ENCODE peak calls at places on chromosomes 13 and 19, in six cellular contexts. One of them, this sample, is unnamed.

GRCh38 chr19:16386619-16387240 is 62.1 kb downstream of the KLF2 start:
- DNase-seq in thoracic aorta: no peak
- DNase-seq in keratinocyte: no peak
- DNase-seq in aorta: no peak
- DNase-seq in testis: peak; percentile 77
- DNase-seq in left ventricle myocardium inferior: peak; percentile 33
- DNase-seq in this sample: peak; percentile 28

GRCh38 chr19:17337675-17338439 is 504 bp downstream of the GTPBP3 start:
- DNase-seq in thoracic aorta: no peak
- DNase-seq in keratinocyte: no peak
- DNase-seq in aorta: no peak
- DNase-seq in testis: no peak
- DNase-seq in left ventricle myocardium inferior: no peak
- DNase-seq in this sample: no peak

GRCh38 chr19:18418034-18418724 is 1.0 kb upstream of the SSBP4 start:
- DNase-seq in thoracic aorta: no peak
- DNase-seq in keratinocyte: no peak
- DNase-seq in aorta: peak; percentile 87
- DNase-seq in testis: no peak
- DNase-seq in left ventricle myocardium inferior: no peak
- DNase-seq in this sample: no peak

GRCh38 chr13:30551194-30551593 is 66.5 kb upstream of the USPL1 start:
- DNase-seq in thoracic aorta: no peak
- DNase-seq in keratinocyte: no peak
- DNase-seq in aorta: no peak
- DNase-seq in testis: no peak
- DNase-seq in left ventricle myocardium inferior: no peak
- DNase-seq in this sample: no peak

GRCh38 chr13:72255908-72256307 is 388.9 kb upstream of the DACH1 start:
- DNase-seq in thoracic aorta: no peak
- DNase-seq in keratinocyte: no peak
- DNase-seq in aorta: no peak
- DNase-seq in testis: peak; percentile 27
- DNase-seq in left ventricle myocardium inferior: no peak
- DNase-seq in this sample: no peak

GRCh38 chr13:37540228-37540627 is 58.3 kb downstream of the POSTN start:
- DNase-seq in thoracic aorta: no peak
- DNase-seq in keratinocyte: no peak
- DNase-seq in aorta: no peak
- DNase-seq in testis: no peak
- DNase-seq in left ventricle myocardium inferior: no peak
- DNase-seq in this sample: no peak

GRCh38 chr19:21603431-21604153 is 98.2 kb downstream of the ZNF429 start:
- DNase-seq in thoracic aorta: no peak
- DNase-seq in keratinocyte: no peak
- DNase-seq in aorta: no peak
- DNase-seq in testis: no peak
- DNase-seq in left ventricle myocardium inferior: no peak
- DNase-seq in this sample: no peak

GRCh38 chr19:35063940-35064818 is 22.7 kb downstream of the HPN start:
- DNase-seq in thoracic aorta: no peak
- DNase-seq in keratinocyte: no peak
- DNase-seq in aorta: no peak
- DNase-seq in testis: no peak
- DNase-seq in left ventricle myocardium inferior: no peak
- DNase-seq in this sample: no peak

GRCh38 chr19:7113233-7113632 is 43.7 kb downstream of the ZNF557 start:
- DNase-seq in thoracic aorta: no peak
- DNase-seq in keratinocyte: no peak
- DNase-seq in aorta: no peak
- DNase-seq in testis: no peak
- DNase-seq in left ventricle myocardium inferior: no peak
- DNase-seq in this sample: no peak

GRCh38 chr19:47240996-47241918 is 10.3 kb upstream of the BBC3 start:
- DNase-seq in thoracic aorta: peak; percentile 67
- DNase-seq in keratinocyte: no peak
- DNase-seq in aorta: peak; percentile 94
- DNase-seq in testis: peak; percentile 50
- DNase-seq in left ventricle myocardium inferior: peak; percentile 59
- DNase-seq in this sample: no peak
- H3K27ac ChIP-seq in thoracic aorta: peak overlapping the region; percentile 15
- H3K27ac ChIP-seq in keratinocyte: peak overlapping the region; percentile 62
- H3K27ac ChIP-seq in aorta: no peak overlapping the region
- H3K27ac ChIP-seq in testis: no peak overlapping the region
- H3K27ac ChIP-seq in left ventricle myocardium inferior: no peak overlapping the region
- H3K27ac ChIP-seq in this sample: no peak overlapping the region

GRCh38 chr19:20233105-20233504 is 66.1 kb downstream of the ZNF486 start:
- DNase-seq in thoracic aorta: no peak
- DNase-seq in keratinocyte: no peak
- DNase-seq in aorta: no peak
- DNase-seq in testis: no peak
- DNase-seq in left ventricle myocardium inferior: no peak
- DNase-seq in this sample: no peak
- H3K27ac ChIP-seq in thoracic aorta: no peak overlapping the region
- H3K27ac ChIP-seq in keratinocyte: no peak overlapping the region
- H3K27ac ChIP-seq in aorta: no peak overlapping the region
- H3K27ac ChIP-seq in testis: no peak overlapping the region
- H3K27ac ChIP-seq in left ventricle myocardium inferior: no peak overlapping the region
- H3K27ac ChIP-seq in this sample: no peak overlapping the region

DNA sequence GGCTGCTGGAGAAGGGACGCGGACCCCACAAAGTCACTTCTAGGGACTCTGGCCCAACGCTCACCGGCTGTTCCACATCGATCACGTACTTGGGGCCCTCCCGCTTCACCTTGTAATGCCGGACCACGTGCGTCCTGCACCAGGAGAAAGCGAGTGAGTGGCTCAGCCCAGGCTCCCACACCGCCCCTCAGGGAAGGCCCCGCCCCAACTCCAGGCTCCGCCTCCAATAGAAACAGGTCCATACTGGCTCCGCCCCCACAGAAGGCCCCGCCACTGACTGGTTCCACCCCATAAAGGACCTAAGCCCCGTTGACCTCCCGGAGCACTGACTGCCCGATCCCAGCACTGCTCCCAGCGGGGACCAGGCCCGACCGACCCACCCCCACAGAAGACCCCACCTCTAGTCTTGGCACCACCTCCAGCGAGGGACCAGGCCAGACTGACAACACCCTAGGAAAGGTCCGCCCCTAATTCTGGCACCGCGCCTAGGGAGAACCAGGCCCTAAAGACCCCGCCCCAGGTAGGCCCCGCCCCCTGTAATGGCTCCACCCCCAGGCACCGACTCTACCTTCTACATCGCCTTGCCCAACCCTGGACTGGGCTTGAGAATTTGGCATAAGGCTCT is 11.3 kb downstream of the STAP2 start:
- DNase-seq in thoracic aorta: no peak
- DNase-seq in keratinocyte: no peak
- DNase-seq in aorta: peak; percentile 84
- DNase-seq in testis: peak; percentile 62
- DNase-seq in left ventricle myocardium inferior: peak; percentile 75
- DNase-seq in this sample: peak; percentile 38
- H3K27ac ChIP-seq in thoracic aorta: no peak overlapping the region
- H3K27ac ChIP-seq in keratinocyte: no peak overlapping the region
- H3K27ac ChIP-seq in aorta: no peak overlapping the region
- H3K27ac ChIP-seq in testis: no peak overlapping the region
- H3K27ac ChIP-seq in left ventricle myocardium inferior: peak overlapping the region; percentile 56
- H3K27ac ChIP-seq in this sample: no peak overlapping the region

GRCh38 chr13:22120646-22121045 is 449.8 kb downstream of the FGF9 start:
- DNase-seq in thoracic aorta: no peak
- DNase-seq in keratinocyte: no peak
- DNase-seq in aorta: no peak
- DNase-seq in testis: no peak
- DNase-seq in left ventricle myocardium inferior: no peak
- DNase-seq in this sample: no peak
- H3K27ac ChIP-seq in thoracic aorta: no peak overlapping the region
- H3K27ac ChIP-seq in keratinocyte: no peak overlapping the region
- H3K27ac ChIP-seq in aorta: no peak overlapping the region
- H3K27ac ChIP-seq in testis: no peak overlapping the region
- H3K27ac ChIP-seq in left ventricle myocardium inferior: no peak overlapping the region
- H3K27ac ChIP-seq in this sample: no peak overlapping the region

GRCh38 chr19:5680083-5680436 is 256 bp downstream of the MICOS13 start:
- DNase-seq in thoracic aorta: no peak
- DNase-seq in keratinocyte: no peak
- DNase-seq in aorta: no peak
- DNase-seq in testis: no peak
- DNase-seq in left ventricle myocardium inferior: no peak
- DNase-seq in this sample: no peak
- H3K27ac ChIP-seq in thoracic aorta: peak overlapping the region; percentile 85
- H3K27ac ChIP-seq in keratinocyte: peak overlapping the region; percentile 88
- H3K27ac ChIP-seq in aorta: peak overlapping the region; percentile 60
- H3K27ac ChIP-seq in testis: peak overlapping the region; percentile 87
- H3K27ac ChIP-seq in left ventricle myocardium inferior: peak overlapping the region; percentile 96
- H3K27ac ChIP-seq in this sample: peak overlapping the region; percentile 88

DNA sequence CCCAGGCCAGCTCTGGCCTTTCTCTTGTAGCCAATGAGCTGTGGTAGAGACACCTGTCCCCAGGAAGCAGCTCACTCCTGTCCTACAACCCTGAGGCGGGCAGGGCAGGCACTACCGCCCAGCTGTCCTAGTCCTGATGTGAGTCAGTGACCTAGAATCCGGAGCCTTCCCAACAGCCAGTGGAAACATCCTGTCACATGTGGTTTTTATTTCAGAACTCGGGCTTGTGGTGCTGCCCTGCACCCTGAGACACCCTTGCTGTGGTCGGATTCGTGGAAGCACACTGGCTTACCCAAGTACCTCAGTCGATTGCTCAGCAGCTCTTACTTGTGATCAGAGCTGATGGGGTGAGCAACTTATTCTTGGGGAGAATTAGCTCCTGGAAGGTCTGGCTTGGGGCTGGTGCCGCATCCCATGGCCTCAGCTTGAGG is 83.6 kb upstream of the ARHGEF7 start:
- DNase-seq in thoracic aorta: no peak
- DNase-seq in keratinocyte: no peak
- DNase-seq in aorta: no peak
- DNase-seq in testis: no peak
- DNase-seq in left ventricle myocardium inferior: no peak
- DNase-seq in this sample: no peak
- H3K27ac ChIP-seq in thoracic aorta: no peak overlapping the region
- H3K27ac ChIP-seq in keratinocyte: no peak overlapping the region
- H3K27ac ChIP-seq in aorta: no peak overlapping the region
- H3K27ac ChIP-seq in testis: no peak overlapping the region
- H3K27ac ChIP-seq in left ventricle myocardium inferior: no peak overlapping the region
- H3K27ac ChIP-seq in this sample: no peak overlapping the region